ENCODE peak calls at places on chromosomes 4 and X, in nine cellular contexts. One of them, this sample, is unnamed.
A peak's percentile ranks its signal among the peaks of the same experiment; 100 is the strongest.

GRCh38 chr4:73213917-73214663 is 44.5 kb downstream of the ANKRD17 start:
- DNase-seq in hepatocyte: no peak
- DNase-seq in aorta: no peak
- DNase-seq in testis: no peak
- DNase-seq in pancreas: no peak
- DNase-seq in cardiac fibroblast: peak; percentile 54
- DNase-seq in H1: no peak
- DNase-seq in CD4-positive, CD25-positive, alpha-beta regulatory T cell: no peak
- DNase-seq in coronary artery: no peak
- DNase-seq in this sample: no peak

GRCh38 chr4:15805583-15806517 is 27.7 kb downstream of the CD38 start:
- DNase-seq in hepatocyte: peak; percentile 77
- DNase-seq in aorta: no peak
- DNase-seq in testis: peak; percentile 63
- DNase-seq in pancreas: no peak
- DNase-seq in cardiac fibroblast: peak; percentile 80
- DNase-seq in H1: no peak
- DNase-seq in CD4-positive, CD25-positive, alpha-beta regulatory T cell: no peak
- DNase-seq in coronary artery: no peak
- DNase-seq in this sample: no peak

GRCh38 chr4:8821151-8821950 is 50.3 kb downstream of the HMX1 start:
- DNase-seq in hepatocyte: no peak
- DNase-seq in aorta: no peak
- DNase-seq in testis: peak; percentile 7
- DNase-seq in pancreas: no peak
- DNase-seq in cardiac fibroblast: no peak
- DNase-seq in H1: peak; percentile 30
- DNase-seq in CD4-positive, CD25-positive, alpha-beta regulatory T cell: no peak
- DNase-seq in coronary artery: peak; percentile 45
- DNase-seq in this sample: peak; percentile 10

GRCh38 chrX:39903937-39904336 is 193.8 kb downstream of the BCOR start:
- DNase-seq in hepatocyte: no peak
- DNase-seq in aorta: no peak
- DNase-seq in testis: no peak
- DNase-seq in pancreas: no peak
- DNase-seq in cardiac fibroblast: peak; percentile 61
- DNase-seq in H1: no peak
- DNase-seq in CD4-positive, CD25-positive, alpha-beta regulatory T cell: no peak
- DNase-seq in coronary artery: no peak
- DNase-seq in this sample: no peak

GRCh38 chr4:150510176-150510875 is 71.6 kb upstream of the MAB21L2 start:
- DNase-seq in hepatocyte: no peak
- DNase-seq in aorta: no peak
- DNase-seq in testis: no peak
- DNase-seq in pancreas: no peak
- DNase-seq in cardiac fibroblast: peak; percentile 94
- DNase-seq in H1: no peak
- DNase-seq in CD4-positive, CD25-positive, alpha-beta regulatory T cell: no peak
- DNase-seq in coronary artery: no peak
- DNase-seq in this sample: no peak

GRCh38 chr4:37882665-37883296 is 8.1 kb upstream of the TBC1D1 start:
- DNase-seq in hepatocyte: no peak
- DNase-seq in aorta: no peak
- DNase-seq in testis: no peak
- DNase-seq in pancreas: no peak
- DNase-seq in cardiac fibroblast: no peak
- DNase-seq in H1: no peak
- DNase-seq in CD4-positive, CD25-positive, alpha-beta regulatory T cell: no peak
- DNase-seq in coronary artery: no peak
- DNase-seq in this sample: no peak

GRCh38 chr4:37662861-37663390 is 23.2 kb downstream of the RELL1 start:
- DNase-seq in hepatocyte: no peak
- DNase-seq in aorta: no peak
- DNase-seq in testis: peak; percentile 83
- DNase-seq in pancreas: no peak
- DNase-seq in cardiac fibroblast: peak; percentile 40
- DNase-seq in H1: no peak
- DNase-seq in CD4-positive, CD25-positive, alpha-beta regulatory T cell: no peak
- DNase-seq in coronary artery: no peak
- DNase-seq in this sample: no peak

GRCh38 chrX:99383786-99384185 is 1026.3 kb downstream of the PCDH19 start:
- DNase-seq in hepatocyte: no peak
- DNase-seq in aorta: no peak
- DNase-seq in testis: no peak
- DNase-seq in pancreas: no peak
- DNase-seq in cardiac fibroblast: no peak
- DNase-seq in H1: no peak
- DNase-seq in CD4-positive, CD25-positive, alpha-beta regulatory T cell: no peak
- DNase-seq in coronary artery: no peak
- DNase-seq in this sample: no peak

GRCh38 chrX:120857240-120857639 is 18.4 kb downstream of the CT47B1 start:
- DNase-seq in hepatocyte: peak; percentile 31
- DNase-seq in aorta: no peak
- DNase-seq in testis: no peak
- DNase-seq in pancreas: no peak
- DNase-seq in cardiac fibroblast: peak; percentile 5
- DNase-seq in H1: peak; percentile 40
- DNase-seq in CD4-positive, CD25-positive, alpha-beta regulatory T cell: no peak
- DNase-seq in coronary artery: no peak
- DNase-seq in this sample: no peak

GRCh38 chrX:13658602-13659001 is 5.7 kb downstream of the TCEANC start:
- DNase-seq in hepatocyte: peak; percentile 60
- DNase-seq in aorta: no peak
- DNase-seq in testis: no peak
- DNase-seq in pancreas: no peak
- DNase-seq in cardiac fibroblast: peak; percentile 77
- DNase-seq in H1: no peak
- DNase-seq in CD4-positive, CD25-positive, alpha-beta regulatory T cell: no peak
- DNase-seq in coronary artery: no peak
- DNase-seq in this sample: no peak

GRCh38 chr4:167989815-167990214 is 102.5 kb upstream of the ANXA10 start:
- DNase-seq in hepatocyte: no peak
- DNase-seq in aorta: no peak
- DNase-seq in testis: no peak
- DNase-seq in pancreas: no peak
- DNase-seq in cardiac fibroblast: peak; percentile 29
- DNase-seq in H1: no peak
- DNase-seq in CD4-positive, CD25-positive, alpha-beta regulatory T cell: no peak
- DNase-seq in coronary artery: no peak
- DNase-seq in this sample: no peak

GRCh38 chr4:167986044-167986443 is 106.3 kb upstream of the ANXA10 start:
- DNase-seq in hepatocyte: no peak
- DNase-seq in aorta: no peak
- DNase-seq in testis: no peak
- DNase-seq in pancreas: no peak
- DNase-seq in cardiac fibroblast: no peak
- DNase-seq in H1: no peak
- DNase-seq in CD4-positive, CD25-positive, alpha-beta regulatory T cell: no peak
- DNase-seq in coronary artery: no peak
- DNase-seq in this sample: no peak

GRCh38 chr4:167985565-167985964 is 106.8 kb upstream of the ANXA10 start:
- DNase-seq in hepatocyte: no peak
- DNase-seq in aorta: no peak
- DNase-seq in testis: no peak
- DNase-seq in pancreas: no peak
- DNase-seq in cardiac fibroblast: no peak
- DNase-seq in H1: no peak
- DNase-seq in CD4-positive, CD25-positive, alpha-beta regulatory T cell: no peak
- DNase-seq in coronary artery: no peak
- DNase-seq in this sample: no peak

DNA sequence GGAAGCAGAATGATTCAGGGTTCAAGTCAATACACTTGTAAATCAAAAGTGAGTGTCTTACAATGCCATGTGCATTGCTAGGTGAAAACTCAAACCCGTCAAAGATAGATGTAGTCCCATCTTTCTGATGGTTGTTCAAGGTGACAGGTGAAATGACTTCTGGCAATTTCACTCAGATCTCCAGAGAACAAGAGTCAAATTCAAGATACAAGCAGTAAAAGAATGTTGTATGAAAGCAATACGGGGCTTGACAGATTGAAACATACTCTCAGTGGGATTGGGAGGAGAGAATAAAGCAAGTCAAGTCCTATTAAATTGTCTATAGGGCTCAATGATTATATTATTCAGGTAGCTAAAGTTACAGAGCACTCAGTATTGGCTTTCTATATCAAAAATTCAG is 105.1 kb upstream of the ANXA10 start:
- DNase-seq in hepatocyte: no peak
- DNase-seq in aorta: no peak
- DNase-seq in testis: no peak
- DNase-seq in pancreas: no peak
- DNase-seq in cardiac fibroblast: no peak
- DNase-seq in H1: no peak
- DNase-seq in CD4-positive, CD25-positive, alpha-beta regulatory T cell: no peak
- DNase-seq in coronary artery: no peak
- DNase-seq in this sample: no peak
- H3K4me3 ChIP-seq in hepatocyte: no peak overlapping the region
- H3K4me3 ChIP-seq in aorta: no peak overlapping the region
- H3K4me3 ChIP-seq in testis: no peak overlapping the region
- H3K4me3 ChIP-seq in pancreas: no peak overlapping the region
- H3K4me3 ChIP-seq in cardiac fibroblast: no peak overlapping the region
- H3K4me3 ChIP-seq in H1: no peak overlapping the region
- H3K4me3 ChIP-seq in CD4-positive, CD25-positive, alpha-beta regulatory T cell: no peak overlapping the region
- H3K4me3 ChIP-seq in coronary artery: no peak overlapping the region
- H3K4me3 ChIP-seq in this sample: no peak overlapping the region

GRCh38 chrX:2824886-2825285 is 3.8 kb upstream of the GYG2 start:
- DNase-seq in hepatocyte: no peak
- DNase-seq in aorta: no peak
- DNase-seq in testis: no peak
- DNase-seq in pancreas: no peak
- DNase-seq in cardiac fibroblast: no peak
- DNase-seq in H1: no peak
- DNase-seq in CD4-positive, CD25-positive, alpha-beta regulatory T cell: no peak
- DNase-seq in coronary artery: no peak
- DNase-seq in this sample: no peak

GRCh38 chrX:2828404-2829065 is at the start of gene GYG2:
- DNase-seq in hepatocyte: peak; percentile 72
- DNase-seq in aorta: no peak
- DNase-seq in testis: no peak
- DNase-seq in pancreas: no peak
- DNase-seq in cardiac fibroblast: peak; percentile 14
- DNase-seq in H1: peak; percentile 76
- DNase-seq in CD4-positive, CD25-positive, alpha-beta regulatory T cell: no peak
- DNase-seq in coronary artery: no peak
- DNase-seq in this sample: no peak

GRCh38 chrX:2831471-2832228 is 2.9 kb downstream of the GYG2 start:
- DNase-seq in hepatocyte: no peak
- DNase-seq in aorta: no peak
- DNase-seq in testis: no peak
- DNase-seq in pancreas: no peak
- DNase-seq in cardiac fibroblast: no peak
- DNase-seq in H1: no peak
- DNase-seq in CD4-positive, CD25-positive, alpha-beta regulatory T cell: no peak
- DNase-seq in coronary artery: no peak
- DNase-seq in this sample: no peak

GRCh38 chrX:2829469-2830246 is 928 bp downstream of the GYG2 start:
- DNase-seq in hepatocyte: peak; percentile 20
- DNase-seq in aorta: no peak
- DNase-seq in testis: no peak
- DNase-seq in pancreas: no peak
- DNase-seq in cardiac fibroblast: no peak
- DNase-seq in H1: no peak
- DNase-seq in CD4-positive, CD25-positive, alpha-beta regulatory T cell: no peak
- DNase-seq in coronary artery: no peak
- DNase-seq in this sample: no peak

GRCh38 chrX:2829066-2829430 is 318 bp downstream of the GYG2 start:
- DNase-seq in hepatocyte: peak; percentile 52
- DNase-seq in aorta: no peak
- DNase-seq in testis: no peak
- DNase-seq in pancreas: no peak
- DNase-seq in cardiac fibroblast: no peak
- DNase-seq in H1: peak; percentile 69
- DNase-seq in CD4-positive, CD25-positive, alpha-beta regulatory T cell: no peak
- DNase-seq in coronary artery: no peak
- DNase-seq in this sample: no peak
- H3K4me3 ChIP-seq in hepatocyte: peak overlapping the region; percentile 93
- H3K4me3 ChIP-seq in aorta: peak overlapping the region; percentile 23
- H3K4me3 ChIP-seq in testis: peak overlapping the region; percentile 23
- H3K4me3 ChIP-seq in pancreas: no peak overlapping the region
- H3K4me3 ChIP-seq in cardiac fibroblast: peak overlapping the region; percentile 36
- H3K4me3 ChIP-seq in H1: peak overlapping the region; percentile 75
- H3K4me3 ChIP-seq in CD4-positive, CD25-positive, alpha-beta regulatory T cell: no peak overlapping the region
- H3K4me3 ChIP-seq in coronary artery: peak overlapping the region; percentile 70
- H3K4me3 ChIP-seq in this sample: no peak overlapping the region

DNA sequence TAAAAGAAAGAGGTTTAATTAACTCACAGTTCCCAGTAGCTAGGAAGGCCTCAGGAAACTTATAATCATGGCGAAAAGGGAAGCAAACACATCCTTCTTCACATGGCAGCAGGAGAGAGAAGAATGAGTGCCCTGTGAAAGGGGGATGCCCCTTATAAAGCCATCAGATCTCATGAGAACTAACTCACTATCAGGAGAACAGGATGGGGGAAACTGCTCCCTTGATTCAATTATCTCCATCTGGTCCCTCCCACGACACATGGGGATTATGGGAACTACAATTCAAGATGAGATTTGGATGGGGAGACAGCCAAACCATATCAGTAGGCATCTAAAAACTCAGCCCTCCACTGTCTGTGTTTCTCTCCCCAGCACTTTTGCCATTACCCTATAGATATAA is 22.4 kb downstream of the ANK2 start:
- DNase-seq in hepatocyte: no peak
- DNase-seq in aorta: no peak
- DNase-seq in testis: no peak
- DNase-seq in pancreas: no peak
- DNase-seq in cardiac fibroblast: no peak
- DNase-seq in H1: no peak
- DNase-seq in CD4-positive, CD25-positive, alpha-beta regulatory T cell: no peak
- DNase-seq in coronary artery: no peak
- DNase-seq in this sample: no peak
- H3K4me3 ChIP-seq in hepatocyte: no peak overlapping the region
- H3K4me3 ChIP-seq in aorta: no peak overlapping the region
- H3K4me3 ChIP-seq in testis: no peak overlapping the region
- H3K4me3 ChIP-seq in pancreas: no peak overlapping the region
- H3K4me3 ChIP-seq in cardiac fibroblast: no peak overlapping the region
- H3K4me3 ChIP-seq in H1: no peak overlapping the region
- H3K4me3 ChIP-seq in CD4-positive, CD25-positive, alpha-beta regulatory T cell: no peak overlapping the region
- H3K4me3 ChIP-seq in coronary artery: no peak overlapping the region
- H3K4me3 ChIP-seq in this sample: no peak overlapping the region

DNA sequence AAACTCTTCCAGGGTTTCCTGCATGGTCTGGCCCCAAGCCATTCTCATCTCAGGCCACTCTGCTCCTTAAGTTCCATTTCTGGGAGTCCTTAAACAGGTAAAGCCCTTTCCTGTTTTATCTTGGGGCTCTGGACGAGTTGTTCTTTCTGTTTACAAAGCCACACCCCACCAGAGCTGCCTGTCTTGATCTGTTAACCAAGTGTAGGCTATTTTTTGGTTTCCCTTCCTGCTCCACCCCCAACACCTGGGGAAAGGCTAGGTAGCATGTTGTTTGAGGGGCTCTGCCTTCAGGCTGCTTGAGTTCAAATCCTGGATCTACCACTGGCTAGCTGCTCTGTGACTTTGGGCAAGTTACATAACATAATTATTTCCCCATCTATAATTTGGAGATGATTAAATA is 40.0 kb downstream of the ERVMER34-1 start:
- DNase-seq in hepatocyte: no peak
- DNase-seq in aorta: no peak
- DNase-seq in testis: no peak
- DNase-seq in pancreas: no peak
- DNase-seq in cardiac fibroblast: no peak
- DNase-seq in H1: no peak
- DNase-seq in CD4-positive, CD25-positive, alpha-beta regulatory T cell: no peak
- DNase-seq in coronary artery: no peak
- DNase-seq in this sample: no peak
- H3K4me3 ChIP-seq in hepatocyte: no peak overlapping the region
- H3K4me3 ChIP-seq in aorta: no peak overlapping the region
- H3K4me3 ChIP-seq in testis: peak overlapping the region; percentile 93
- H3K4me3 ChIP-seq in pancreas: no peak overlapping the region
- H3K4me3 ChIP-seq in cardiac fibroblast: no peak overlapping the region
- H3K4me3 ChIP-seq in H1: no peak overlapping the region
- H3K4me3 ChIP-seq in CD4-positive, CD25-positive, alpha-beta regulatory T cell: peak overlapping the region; percentile 23
- H3K4me3 ChIP-seq in coronary artery: no peak overlapping the region
- H3K4me3 ChIP-seq in this sample: peak overlapping the region; percentile 80

GRCh38 chr4:94534401-94535312 is 82.9 kb downstream of the PDLIM5 start:
- DNase-seq in hepatocyte: peak; percentile 26
- DNase-seq in aorta: no peak
- DNase-seq in testis: no peak
- DNase-seq in pancreas: no peak
- DNase-seq in cardiac fibroblast: no peak
- DNase-seq in H1: no peak
- DNase-seq in CD4-positive, CD25-positive, alpha-beta regulatory T cell: no peak
- DNase-seq in coronary artery: no peak
- DNase-seq in this sample: no peak
- H3K4me3 ChIP-seq in hepatocyte: no peak overlapping the region
- H3K4me3 ChIP-seq in aorta: no peak overlapping the region
- H3K4me3 ChIP-seq in testis: no peak overlapping the region
- H3K4me3 ChIP-seq in pancreas: no peak overlapping the region
- H3K4me3 ChIP-seq in cardiac fibroblast: no peak overlapping the region
- H3K4me3 ChIP-seq in H1: no peak overlapping the region
- H3K4me3 ChIP-seq in CD4-positive, CD25-positive, alpha-beta regulatory T cell: no peak overlapping the region
- H3K4me3 ChIP-seq in coronary artery: peak overlapping the region; percentile 44
- H3K4me3 ChIP-seq in this sample: no peak overlapping the region